ENCODE peak calls at places on chromosomes 11 and 22, in seven cellular contexts. C is cardiac muscle cell, E is suprapubic skin, T is body of pancreas, S is IMR-90, Y is BJ, M is neural progenitor cell. N is an unnamed sample. For H3K36me3 and H3K27me3, the result is how much of the 10 kb centered on the place peaks cover.

GRCh38 chr11:78408619-78409018 is 9.0 kb downstream of the GAB2 start:
- DNase-seq in Y (no peak), S (no peak), T (no peak), M (no peak), E (no peak), C (no peak), N (no peak)

GRCh38 chr11:8615633-8616032 is 21.6 kb upstream of the STK33 start:
- DNase-seq in Y (no peak), S (no peak), E (no peak), C (no peak), T (no peak), M (no peak), N (no peak)

GRCh38 chr11:12066056-12066798 is 44.2 kb upstream of the MICAL2 start:
- DNase-seq in C (no peak), M (no peak), S (peak), T (no peak), E (peak), Y (peak), N (no peak)

GRCh38 chr22:32760815-32761214 is 40.7 kb upstream of the TIMP3 start:
- DNase-seq in Y (no peak), T (no peak), S (no peak), E (no peak), M (no peak), C (no peak), N (no peak)

GRCh38 chr11:75277211-75277805 is 36.7 kb downstream of the TPBGL start:
- DNase-seq in C (no peak), T (no peak), M (no peak), S (no peak), Y (no peak), E (no peak), N (no peak)

GRCh38 chr22:38040953-38041759 is 16.0 kb upstream of the PICK1 start:
- DNase-seq in C (no peak), S (peak), M (no peak), E (no peak), Y (no peak), T (no peak), N (no peak)

GRCh38 chr11:75406338-75406777 is 7.0 kb downstream of the RPS3 start:
- DNase-seq in S (peak), E (no peak), M (no peak), Y (no peak), C (no peak), T (no peak), N (no peak)

GRCh38 chr22:38792833-38793232 is 1.1 kb downstream of the DNAL4 start:
- DNase-seq in Y (no peak), E (no peak), M (no peak), C (no peak), T (no peak), S (peak), N (no peak)

GRCh38 chr22:36334081-36334831 is 53.5 kb downstream of the MYH9 start:
- DNase-seq in M (peak), Y (no peak), C (no peak), T (peak), E (no peak), S (no peak), N (peak)

GRCh38 chr11:88704505-88704904 is 361.3 kb downstream of the GRM5 start:
- DNase-seq in C (peak), E (no peak), T (no peak), S (peak), Y (no peak), M (peak), N (no peak)

DNA sequence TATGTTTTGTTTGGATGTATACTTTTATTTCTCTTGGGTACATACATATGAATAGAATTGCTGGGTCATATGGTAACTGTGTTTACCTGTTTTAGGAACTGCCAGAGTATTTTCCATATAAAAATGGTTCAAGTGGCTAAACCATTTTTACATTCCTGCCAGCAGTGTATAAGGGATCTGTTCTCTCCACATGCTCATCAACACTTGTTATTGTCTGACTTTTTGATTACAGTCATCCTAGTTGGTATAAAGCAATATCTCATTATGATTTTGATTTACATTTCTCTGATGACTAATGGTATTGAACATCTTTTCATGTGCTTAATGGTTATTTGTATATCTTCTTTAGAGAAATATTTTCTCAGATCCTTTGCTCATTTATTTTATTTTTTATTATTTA is 104.2 kb upstream of the RRM1 start:
- DNase-seq in C (no peak), E (no peak), T (no peak), M (no peak), S (no peak), Y (no peak), N (no peak)
- H3K4me3 ChIP-seq in C (no peak), E (no peak), T (no peak), M (no peak), S (no peak), Y (no peak), N (no peak)

DNA sequence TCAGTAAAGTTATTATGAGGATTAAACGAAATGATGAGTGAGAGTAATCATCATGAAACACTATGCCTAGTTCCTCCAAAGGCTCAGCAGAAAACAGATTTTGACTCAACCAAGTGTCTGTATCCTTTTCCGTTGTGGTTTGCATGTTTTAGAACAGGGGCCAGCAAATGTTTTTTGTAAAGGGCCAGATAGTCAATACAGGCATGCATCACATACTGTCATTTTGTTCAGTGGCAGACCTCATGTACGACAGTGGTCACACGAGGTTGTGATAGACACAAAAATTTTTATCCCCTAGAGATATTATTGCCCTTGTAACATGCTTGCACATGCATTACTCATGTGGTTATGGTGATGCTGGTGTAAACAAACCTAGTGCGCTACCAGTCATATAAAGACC is 81.9 kb upstream of the SLC25A18 start:
- DNase-seq in E (no peak), C (no peak), S (no peak), M (no peak), T (no peak), Y (no peak), N (no peak)
- H3K36me3 ChIP-seq in E (under half), C (under half), S (under half), M (under half), T (under half), Y (under half), N (under half)

GRCh38 chr22:48949375-48950149 is 878.1 kb downstream of the BRD1 start:
- DNase-seq in Y (no peak), T (no peak), E (peak), C (no peak), M (no peak), S (no peak), N (peak)
- H3K27me3 ChIP-seq in Y (under half), T (under half), E (under half), C (under half), M (under half), S (under half), N (under half)

GRCh38 chr22:45318558-45319318 is 9.0 kb downstream of the FAM118A start:
- DNase-seq in Y (no peak), T (no peak), M (peak), S (peak), C (no peak), E (no peak), N (no peak)
- H3K4me3 ChIP-seq in Y (no peak), T (no peak), M (no peak), S (peak), C (no peak), E (no peak), N (no peak)

DNA sequence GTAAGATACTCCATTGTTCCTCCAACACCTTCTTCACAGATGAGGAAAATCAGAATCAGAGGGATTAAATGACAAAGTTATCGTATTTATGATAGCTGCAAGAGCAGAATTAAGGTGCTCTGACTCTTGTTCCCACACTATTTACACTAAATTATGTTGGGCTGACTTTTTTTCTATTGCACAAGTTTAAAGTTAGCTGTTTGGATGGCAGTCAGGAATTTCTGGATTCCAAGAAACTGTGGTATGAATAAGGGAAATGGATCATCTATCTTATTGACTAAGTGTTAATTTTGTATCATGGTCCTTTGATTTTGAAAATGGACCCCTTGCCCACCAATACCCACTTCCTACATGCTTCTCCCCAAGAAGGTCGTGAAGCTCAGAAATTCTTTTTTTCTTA is 19.9 kb upstream of the APOA1 start:
- DNase-seq in M (no peak), T (no peak), E (no peak), S (peak), C (no peak), Y (no peak), N (no peak)
- H3K36me3 ChIP-seq in M (under half), T (under half), E (half or more), S (under half), C (under half), Y (under half), N (under half)

GRCh38 chr11:116533186-116533825 is 239.5 kb downstream of the BUD13 start:
- DNase-seq in C (no peak), S (no peak), T (no peak), M (peak), E (no peak), Y (no peak), N (peak)

GRCh38 chr11:116534270-116534975 is 238.4 kb downstream of the BUD13 start:
- DNase-seq in Y (no peak), T (no peak), C (no peak), M (no peak), S (no peak), E (no peak), N (no peak)

GRCh38 chr11:116536416-116536815 is 236.4 kb downstream of the BUD13 start:
- DNase-seq in M (no peak), E (no peak), C (no peak), S (no peak), Y (no peak), T (no peak), N (no peak)

GRCh38 chr11:116535954-116536353 is 236.8 kb downstream of the BUD13 start:
- DNase-seq in T (no peak), S (no peak), C (no peak), Y (no peak), E (no peak), M (peak), N (peak)

DNA sequence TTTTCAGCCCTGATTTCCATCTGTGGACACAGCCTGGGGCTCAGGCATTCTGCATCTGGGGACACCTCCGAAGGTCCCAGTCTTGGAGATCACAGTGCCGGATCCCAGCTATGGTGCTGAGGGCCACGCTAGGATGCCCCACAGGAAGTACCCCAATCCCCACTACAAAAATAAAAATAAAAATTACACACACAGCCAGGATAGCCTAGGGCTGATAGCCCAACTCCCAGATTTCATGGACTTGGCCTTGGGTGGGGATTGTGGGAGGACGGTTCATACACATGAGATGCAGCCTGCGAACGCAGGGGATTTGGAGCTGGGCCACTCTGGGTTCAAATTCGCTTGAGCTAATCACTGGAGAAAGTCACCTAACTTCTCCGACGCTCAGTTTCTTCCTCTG is 237.7 kb downstream of the BUD13 start:
- DNase-seq in C (no peak), T (no peak), M (no peak), Y (no peak), E (no peak), S (no peak), N (no peak)
- H3K27me3 ChIP-seq in C (under half), T (under half), M (under half), Y (under half), E (under half), S (under half), N (under half)

DNA sequence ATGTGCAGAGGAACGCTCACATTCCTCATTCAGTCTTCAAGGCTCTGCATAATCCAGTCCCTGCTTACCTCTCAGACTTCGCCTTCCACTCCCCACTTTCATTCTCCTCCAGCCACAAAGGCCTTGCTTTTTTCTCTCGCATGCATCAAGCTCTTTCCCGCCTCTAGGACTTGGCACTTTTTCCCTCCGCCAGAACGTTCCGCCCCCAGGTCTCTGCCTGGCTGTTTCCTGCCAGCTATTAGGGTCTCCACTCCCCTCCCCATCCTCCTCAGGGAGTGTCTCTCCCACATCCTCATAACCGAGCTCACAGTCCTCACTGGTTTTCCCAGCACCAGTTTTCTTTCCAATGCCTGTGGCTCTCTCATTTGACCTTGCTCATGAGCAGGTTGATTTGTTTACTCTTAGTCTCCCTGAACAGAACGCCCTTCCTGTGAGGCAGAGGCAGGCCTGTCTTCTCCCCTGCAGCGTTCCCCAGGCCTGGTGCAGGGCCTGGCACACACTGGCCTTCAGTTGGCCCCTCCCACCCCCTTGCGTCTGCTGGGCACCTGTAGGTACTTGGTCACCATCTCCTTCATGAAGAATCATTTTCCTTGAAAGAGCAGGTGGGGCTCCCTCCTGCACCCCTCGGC is 75.2 kb downstream of the RTL6 start:
- DNase-seq in C (no peak), E (no peak), T (peak), M (no peak), Y (no peak), S (no peak), N (peak)
- H3K4me3 ChIP-seq in C (no peak), E (no peak), T (no peak), M (no peak), Y (no peak), S (no peak), N (no peak)

DNA sequence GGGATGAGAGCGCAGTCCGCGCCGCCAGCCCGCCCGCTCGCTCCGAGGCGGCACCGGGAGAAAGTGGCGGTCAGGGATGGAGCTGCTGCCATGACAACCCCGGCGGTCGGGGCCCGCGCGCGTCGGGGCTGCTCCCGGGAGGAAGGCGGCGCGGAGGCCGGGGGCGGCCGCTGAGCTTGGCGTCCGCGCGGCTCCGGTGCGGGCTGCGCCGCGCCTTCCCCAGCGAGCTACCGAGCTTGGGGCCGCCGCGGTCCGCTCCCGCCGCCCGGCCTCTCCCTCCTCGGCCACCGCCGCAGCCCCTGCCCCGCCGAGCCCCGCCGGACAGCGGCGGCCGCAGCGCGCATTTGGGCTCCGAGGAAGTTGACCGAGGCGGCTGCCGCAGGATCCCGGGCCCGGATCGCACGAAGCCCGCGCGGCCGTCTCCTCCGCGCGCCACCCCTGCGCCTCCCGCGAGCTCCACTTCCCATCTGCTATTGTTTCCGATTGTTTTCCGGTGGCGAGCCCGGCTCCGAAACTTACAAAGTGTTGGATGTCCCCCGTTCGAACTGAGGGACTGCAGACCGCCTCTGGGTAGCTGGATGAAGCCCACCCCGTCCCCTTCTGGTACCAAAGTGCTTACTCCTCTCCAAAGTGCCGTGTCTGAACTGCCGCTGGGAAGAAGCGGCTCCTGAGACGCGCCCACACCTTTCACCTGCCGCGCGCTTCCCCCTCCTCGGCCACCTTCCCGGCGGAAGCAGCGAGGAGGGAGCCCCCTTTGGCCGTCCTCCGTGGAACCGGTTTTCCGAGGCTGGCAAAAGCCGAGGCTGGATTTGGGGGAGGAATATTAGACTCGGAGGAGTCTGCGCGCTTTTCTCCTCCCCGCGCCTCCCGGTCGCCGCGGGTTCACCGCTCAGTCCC is 540.3 kb downstream of the NTM start:
- DNase-seq in Y (no peak), M (peak), E (no peak), S (peak), C (peak), T (peak), N (peak)
- H3K36me3 ChIP-seq in Y (under half), M (under half), E (under half), S (under half), C (under half), T (under half), N (under half)

GRCh38 chr11:103494491-103494890 is 385.3 kb downstream of the DYNC2H1 start:
- DNase-seq in E (no peak), S (no peak), C (no peak), M (no peak), Y (no peak), T (no peak), N (no peak)
- H3K27me3 ChIP-seq in E (under half), S (under half), C (under half), M (under half), Y (under half), T (under half), N (under half)

GRCh38 chr11:96154802-96155520 is 188.0 kb downstream of the MAML2 start:
- DNase-seq in S (peak), E (no peak), T (no peak), C (no peak), Y (no peak), M (no peak), N (no peak)

GRCh38 chr11:96158126-96158525 is 184.9 kb downstream of the MAML2 start:
- DNase-seq in T (no peak), M (no peak), E (no peak), Y (no peak), S (no peak), C (no peak), N (no peak)

GRCh38 chr11:96157517-96157873 is 185.5 kb downstream of the MAML2 start:
- DNase-seq in M (no peak), T (no peak), S (no peak), C (no peak), Y (no peak), E (no peak), N (no peak)

GRCh38 chr11:96155627-96156378 is 187.2 kb downstream of the MAML2 start:
- DNase-seq in M (peak), E (peak), Y (peak), C (no peak), T (peak), S (peak), N (peak)

GRCh38 chr11:96156379-96156722 is 186.6 kb downstream of the MAML2 start:
- DNase-seq in C (no peak), Y (no peak), E (no peak), M (no peak), S (no peak), T (no peak), N (no peak)
- H3K4me3 ChIP-seq in C (no peak), Y (no peak), E (peak), M (no peak), S (peak), T (no peak), N (no peak)

N was measured in H7.